ENCODE peak calls at places on chromosomes 16 and 17, in four cellular contexts. P, U, L and Z are unnamed samples.

GRCh38 chr16:13322357-13322756 is 421.0 kb downstream of the SHISA9 start:
- DNase-seq in U (no peak), L (no peak), P (no peak), Z (no peak)

GRCh38 chr17:50219345-50219744 is 17.9 kb upstream of the COL1A1 start:
- DNase-seq in P (no peak), L (no peak), U (no peak), Z (no peak)

GRCh38 chr17:46964315-46965265 is 14.5 kb downstream of the RPRML start:
- DNase-seq in L (no peak), P (no peak), U (peak; percentile 73), Z (no peak)

GRCh38 chr16:48574148-48574547 is 35.8 kb downstream of the N4BP1 start:
- DNase-seq in L (no peak), U (no peak), P (no peak), Z (no peak)

GRCh38 chr16:35170610-35171009 is 1711.2 kb downstream of the TP53TG3F start:
- DNase-seq in U (no peak), L (no peak), P (no peak), Z (no peak)

GRCh38 chr17:62670202-62670821 is 42.8 kb downstream of the MRC2 start:
- DNase-seq in P (no peak), U (peak; percentile 65), L (peak; percentile 43), Z (no peak)

GRCh38 chr17:70355185-70355584 is 185.9 kb downstream of the KCNJ2 start:
- DNase-seq in P (no peak), U (no peak), L (no peak), Z (no peak)

GRCh38 chr16:3656491-3657468 is 2.3 kb downstream of the DNASE1 start:
- DNase-seq in P (no peak), U (no peak), L (no peak), Z (no peak)

GRCh38 chr16:31274831-31275816 is 15.3 kb downstream of the ITGAM start:
- DNase-seq in P (no peak), U (no peak), L (no peak), Z (no peak)

GRCh38 chr16:82061861-82062525 is 26.9 kb downstream of the HSD17B2 start:
- DNase-seq in P (no peak), L (peak; percentile 13), U (peak; percentile 45), Z (no peak)

GRCh38 chr17:57286372-57287105 is 30.2 kb downstream of the MSI2 start:
- DNase-seq in U (peak; percentile 69), P (no peak), L (no peak), Z (no peak)

GRCh38 chr16:30991052-30991451 is 6.0 kb downstream of the HSD3B7 start:
- DNase-seq in L (no peak), P (no peak), U (no peak), Z (no peak)

GRCh38 chr17:57530508-57530907 is 214.6 kb downstream of the CCDC182 start:
- DNase-seq in U (no peak), P (no peak), L (no peak), Z (no peak)

DNA sequence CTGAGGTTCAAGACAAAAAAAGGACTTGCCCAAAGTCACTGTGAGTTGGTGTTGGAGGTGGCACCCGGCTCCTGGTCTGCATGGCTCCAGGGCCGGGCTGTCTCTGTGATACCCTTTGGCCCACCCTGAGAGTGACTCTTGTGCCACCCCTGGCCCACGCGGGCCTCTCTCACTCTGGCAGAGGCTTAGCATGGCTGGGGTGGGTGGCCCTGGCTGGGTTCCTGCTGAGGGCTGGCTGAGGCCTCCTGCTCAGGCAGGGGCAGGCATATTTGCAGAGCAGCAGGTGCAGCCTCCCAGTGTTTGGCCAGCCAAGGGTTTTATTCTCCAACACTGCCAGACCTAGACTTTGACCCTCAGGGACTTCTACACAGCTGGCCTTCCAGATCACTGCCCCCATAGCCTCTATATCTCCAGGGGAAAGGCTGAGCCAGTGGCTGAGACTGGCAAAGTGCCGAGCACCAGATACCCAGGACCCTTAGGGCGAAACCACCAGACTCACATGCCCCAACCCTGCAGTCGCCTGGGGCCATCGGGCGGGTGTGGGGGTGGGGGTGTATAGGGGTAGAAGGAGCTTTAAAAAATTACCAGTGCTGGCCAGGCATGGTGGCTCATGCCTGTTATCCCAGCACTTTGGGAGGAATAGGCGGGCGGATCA is 21.5 kb upstream of the ADGRG1 start:
- DNase-seq in L (peak; percentile 56), U (no peak), P (no peak), Z (peak; percentile 94)
- H3K4me1 ChIP-seq in L (peaks cover 21% of the 10 kb centered on the region), U (peaks cover 3% of the 10 kb centered on the region), P (no peaks in the 10 kb centered on the region), Z (peaks cover 42% of the 10 kb centered on the region)

GRCh38 chr16:22926105-22926751 is 112.3 kb downstream of the HS3ST2 start:
- DNase-seq in P (no peak), U (no peak), L (peak; percentile 21), Z (peak; percentile 47)

GRCh38 chr16:22933173-22933572 is 119.2 kb downstream of the HS3ST2 start:
- DNase-seq in U (peak; percentile 7), P (no peak), L (no peak), Z (no peak)

GRCh38 chr16:22932032-22932771 is 118.2 kb downstream of the HS3ST2 start:
- DNase-seq in P (no peak), L (no peak), U (no peak), Z (no peak)

GRCh38 chr16:22927306-22927705 is 113.3 kb downstream of the HS3ST2 start:
- DNase-seq in U (no peak), P (no peak), L (no peak), Z (no peak)

DNA sequence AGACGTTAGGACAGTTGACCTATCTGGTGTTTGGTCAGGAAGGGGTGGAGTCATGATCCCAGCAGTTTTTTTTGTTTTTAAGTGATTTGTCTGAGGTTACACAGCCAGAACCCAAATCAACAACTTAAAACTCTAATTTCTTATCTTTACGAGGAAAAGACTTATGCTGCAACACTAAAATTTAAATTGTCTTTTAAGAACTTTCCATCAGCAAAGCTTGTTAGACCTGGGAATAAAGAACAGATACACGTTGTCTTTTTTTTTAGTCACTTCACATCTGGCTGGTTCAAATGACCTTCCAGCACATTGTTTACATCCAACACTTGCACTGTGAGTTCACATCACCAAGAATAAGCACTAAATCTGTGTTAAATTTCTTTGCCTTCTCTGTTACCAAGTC is 114.9 kb downstream of the HS3ST2 start:
- DNase-seq in L (no peak), P (no peak), U (no peak), Z (no peak)
- H3K9me3 ChIP-seq in L (no peaks in the 10 kb centered on the region), P (no peaks in the 10 kb centered on the region), U (no peaks in the 10 kb centered on the region), Z (no peaks in the 10 kb centered on the region)

GRCh38 chr17:40816569-40816968 is 5.8 kb downstream of the KRT10 start:
- DNase-seq in L (no peak), U (no peak), P (no peak), Z (no peak)
- H3K4me1 ChIP-seq in L (no peaks in the 10 kb centered on the region), U (peaks cover 4% of the 10 kb centered on the region), P (peaks cover 17% of the 10 kb centered on the region), Z (no peaks in the 10 kb centered on the region)

DNA sequence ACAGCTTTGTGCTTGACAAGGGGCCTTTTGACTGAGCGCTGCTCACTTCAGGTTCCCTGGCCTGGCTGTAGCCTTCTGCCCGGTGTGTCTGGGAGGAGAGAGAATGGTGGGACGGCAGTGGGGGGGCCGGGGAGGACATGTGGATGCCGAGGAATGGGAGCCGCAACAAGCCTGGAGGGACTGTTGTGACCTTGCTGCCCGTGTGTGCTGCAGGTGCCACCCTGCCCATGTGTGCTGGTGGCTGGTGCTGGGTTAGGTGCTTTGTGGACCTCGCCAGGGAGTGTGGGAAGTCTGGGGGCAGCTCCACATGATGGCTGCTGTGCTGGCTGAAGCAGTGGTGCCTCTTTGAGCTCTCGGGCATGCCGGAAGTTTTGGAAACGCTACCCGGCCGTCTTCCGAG is 132.1 kb downstream of the LAT start:
- DNase-seq in U (no peak), P (no peak), L (no peak), Z (no peak)
- H3K9me3 ChIP-seq in U (no peaks in the 10 kb centered on the region), P (no peaks in the 10 kb centered on the region), L (no peaks in the 10 kb centered on the region), Z (no peaks in the 10 kb centered on the region)